ENCODE peak calls at places on chromosomes 7 and 10, in four cellular contexts. One of them, this sample, is unnamed.

GRCh38 chr10:22816298-22816653 is 101.9 kb upstream of the PIP4K2A start:
- DNase-seq in mammary epithelial cell: peak
- DNase-seq in H7: no peak
- DNase-seq in NCI-H2029: no peak
- DNase-seq in this sample: peak

GRCh38 chr7:150413640-150414081 is 34.5 kb downstream of the ZNF775 start:
- DNase-seq in mammary epithelial cell: no peak
- DNase-seq in H7: peak
- DNase-seq in NCI-H2029: no peak
- DNase-seq in this sample: peak

GRCh38 chr10:94065344-94065743 is 71.6 kb downstream of the PLCE1 start:
- DNase-seq in mammary epithelial cell: no peak
- DNase-seq in H7: no peak
- DNase-seq in NCI-H2029: no peak
- DNase-seq in this sample: no peak

GRCh38 chr7:29132980-29133379 is 13.4 kb downstream of the CPVL start:
- DNase-seq in mammary epithelial cell: no peak
- DNase-seq in H7: no peak
- DNase-seq in NCI-H2029: no peak
- DNase-seq in this sample: no peak

GRCh38 chr7:104106106-104106505 is 101.7 kb downstream of the ORC5 start:
- DNase-seq in mammary epithelial cell: peak
- DNase-seq in H7: no peak
- DNase-seq in NCI-H2029: no peak
- DNase-seq in this sample: peak

GRCh38 chr7:272631-273030 is 17.3 kb upstream of the FOXL3 start:
- DNase-seq in mammary epithelial cell: no peak
- DNase-seq in H7: peak
- DNase-seq in NCI-H2029: no peak
- DNase-seq in this sample: no peak

GRCh38 chr7:16644624-16644986 is 949 bp downstream of the ANKMY2 start:
- DNase-seq in mammary epithelial cell: peak
- DNase-seq in H7: peak
- DNase-seq in NCI-H2029: no peak
- DNase-seq in this sample: peak

GRCh38 chr10:45599646-45600045 is 72.9 kb downstream of the ZFAND4 start:
- DNase-seq in mammary epithelial cell: no peak
- DNase-seq in H7: no peak
- DNase-seq in NCI-H2029: no peak
- DNase-seq in this sample: no peak

GRCh38 chr7:3712841-3713240 is 411.8 kb downstream of the SDK1 start:
- DNase-seq in mammary epithelial cell: no peak
- DNase-seq in H7: no peak
- DNase-seq in NCI-H2029: no peak
- DNase-seq in this sample: no peak

GRCh38 chr7:128874140-128875031 is 11.7 kb downstream of the ATP6V1F start:
- DNase-seq in mammary epithelial cell: no peak
- DNase-seq in H7: peak
- DNase-seq in NCI-H2029: peak
- DNase-seq in this sample: no peak

GRCh38 chr10:30185916-30186315 is 126.5 kb upstream of the JCAD start:
- DNase-seq in mammary epithelial cell: peak
- DNase-seq in H7: no peak
- DNase-seq in NCI-H2029: no peak
- DNase-seq in this sample: peak

GRCh38 chr7:126605553-126605952 is 647.2 kb downstream of the GRM8 start:
- DNase-seq in mammary epithelial cell: no peak
- DNase-seq in H7: no peak
- DNase-seq in NCI-H2029: no peak
- DNase-seq in this sample: no peak

GRCh38 chr7:73304071-73304470 is 4.6 kb downstream of the NSUN5 start:
- DNase-seq in mammary epithelial cell: no peak
- DNase-seq in H7: peak
- DNase-seq in NCI-H2029: no peak
- DNase-seq in this sample: no peak

GRCh38 chr7:68706291-68706690 is 892.0 kb upstream of the AUTS2 start:
- DNase-seq in mammary epithelial cell: no peak
- DNase-seq in H7: no peak
- DNase-seq in NCI-H2029: no peak
- DNase-seq in this sample: peak

GRCh38 chr10:47205199-47205598 is 94.8 kb upstream of the GDF10 start:
- DNase-seq in mammary epithelial cell: no peak
- DNase-seq in H7: no peak
- DNase-seq in NCI-H2029: no peak
- DNase-seq in this sample: no peak

GRCh38 chr7:322708-323111 is 32.7 kb downstream of the FOXL3 start:
- DNase-seq in mammary epithelial cell: no peak
- DNase-seq in H7: no peak
- DNase-seq in NCI-H2029: no peak
- DNase-seq in this sample: no peak

GRCh38 chr7:116425647-116426209 is 73.8 kb upstream of the CAV2 start:
- DNase-seq in mammary epithelial cell: no peak
- DNase-seq in H7: no peak
- DNase-seq in NCI-H2029: no peak
- DNase-seq in this sample: no peak

GRCh38 chr7:42460948-42461347 is 223.9 kb upstream of the GLI3 start:
- DNase-seq in mammary epithelial cell: no peak
- DNase-seq in H7: no peak
- DNase-seq in NCI-H2029: no peak
- DNase-seq in this sample: no peak

GRCh38 chr10:122516733-122517132 is 43.8 kb upstream of the DMBT1 start:
- DNase-seq in mammary epithelial cell: no peak
- DNase-seq in H7: no peak
- DNase-seq in NCI-H2029: no peak
- DNase-seq in this sample: no peak

GRCh38 chr10:17354781-17355180 is 99.6 kb downstream of the ST8SIA6 start:
- DNase-seq in mammary epithelial cell: no peak
- DNase-seq in H7: no peak
- DNase-seq in NCI-H2029: no peak
- DNase-seq in this sample: no peak

GRCh38 chr10:3924344-3924743 is 139.3 kb upstream of the KLF6 start:
- DNase-seq in mammary epithelial cell: peak
- DNase-seq in H7: no peak
- DNase-seq in NCI-H2029: no peak
- DNase-seq in this sample: peak

GRCh38 chr10:10644317-10645111 is 373.2 kb upstream of the CELF2 start:
- DNase-seq in mammary epithelial cell: no peak
- DNase-seq in H7: no peak
- DNase-seq in NCI-H2029: no peak
- DNase-seq in this sample: peak

This sample was measured in mesenchymal stem cell.